ENCODE peak calls at places on chromosomes 13 and 19, in ten cellular contexts. J, V, A, P, Z, C, M, F, W and Y are unnamed samples.

GRCh38 chr13:71772376-71772775 is 94.6 kb downstream of the DACH1 start:
- DNase-seq in J (no peak), V (no peak), A (no peak), P (no peak), Z (no peak), C (no peak), M (no peak), F (no peak), W (no peak), Y (no peak)

GRCh38 chr19:7242601-7243258 is 51.5 kb downstream of the INSR start:
- DNase-seq in J (no peak), V (no peak), A (peak), P (no peak), Z (peak), C (no peak), M (no peak), F (no peak), W (no peak), Y (peak)

GRCh38 chr19:50492303-50493052 is 15.8 kb upstream of the GARIN5A start:
- DNase-seq in J (no peak), V (peak), A (no peak), P (no peak), Z (no peak), C (no peak), M (no peak), F (no peak), W (no peak), Y (no peak)

GRCh38 chr19:27652796-27653195 is 1560.2 kb downstream of the UQCRFS1 start:
- DNase-seq in J (no peak), V (peak), A (no peak), P (no peak), Z (no peak), C (no peak), M (no peak), F (no peak), W (no peak), Y (no peak)

GRCh38 chr19:45179063-45179847 is 671 bp downstream of the BLOC1S3 start:
- DNase-seq in J (peak), V (peak), A (peak), P (peak), Z (no peak), C (no peak), M (peak), F (no peak), W (peak), Y (no peak)

GRCh38 chr19:2623743-2624142 is 78.8 kb downstream of the GNG7 start:
- DNase-seq in J (no peak), V (no peak), A (no peak), P (no peak), Z (no peak), C (no peak), M (no peak), F (no peak), W (no peak), Y (no peak)

GRCh38 chr13:110726726-110727125 is 13.2 kb downstream of the ING1 start:
- DNase-seq in J (no peak), V (no peak), A (no peak), P (no peak), Z (no peak), C (no peak), M (peak), F (peak), W (no peak), Y (no peak)

GRCh38 chr13:31545616-31546015 is 193.7 kb upstream of the RXFP2 start:
- DNase-seq in J (no peak), V (no peak), A (peak), P (no peak), Z (peak), C (no peak), M (no peak), F (no peak), W (no peak), Y (no peak)

GRCh38 chr13:50468849-50469669 is 374.4 kb downstream of the DLEU7 start:
- DNase-seq in J (no peak), V (no peak), A (no peak), P (no peak), Z (no peak), C (no peak), M (no peak), F (no peak), W (no peak), Y (no peak)

GRCh38 chr13:85586422-85586831 is 212.8 kb downstream of the SLITRK6 start:
- DNase-seq in J (no peak), V (no peak), A (peak), P (no peak), Z (no peak), C (no peak), M (no peak), F (no peak), W (no peak), Y (peak)

GRCh38 chr19:45901432-45901903 is 945 bp downstream of the MYPOP start:
- DNase-seq in J (peak), V (peak), A (no peak), P (peak), Z (no peak), C (peak), M (no peak), F (no peak), W (peak), Y (no peak)

GRCh38 chr13:112943309-112944125 is 25.5 kb upstream of the MCF2L start:
- DNase-seq in J (peak), V (peak), A (peak), P (peak), Z (no peak), C (peak), M (peak), F (peak), W (peak), Y (no peak)

GRCh38 chr13:42762917-42763316 is 18.5 kb upstream of the FAM216B start:
- DNase-seq in J (no peak), V (no peak), A (peak), P (no peak), Z (no peak), C (no peak), M (no peak), F (no peak), W (no peak), Y (peak)

GRCh38 chr13:45121421-45121820 is 1.1 kb downstream of the GTF2F2 start:
- DNase-seq in J (peak), V (no peak), A (peak), P (no peak), Z (no peak), C (peak), M (no peak), F (no peak), W (no peak), Y (no peak)

GRCh38 chr13:31920301-31920818 is 111.2 kb upstream of the FRY start:
- DNase-seq in J (no peak), V (no peak), A (no peak), P (no peak), Z (no peak), C (no peak), M (no peak), F (no peak), W (no peak), Y (no peak)

GRCh38 chr19:10580979-10581631 is 6.0 kb downstream of the AP1M2 start:
- DNase-seq in J (peak), V (peak), A (peak), P (peak), Z (peak), C (peak), M (peak), F (peak), W (peak), Y (peak)

GRCh38 chr19:5683177-5683886 is 2.5 kb downstream of the HSD11B1L start:
- DNase-seq in J (no peak), V (no peak), A (no peak), P (no peak), Z (no peak), C (no peak), M (no peak), F (no peak), W (no peak), Y (no peak)

GRCh38 chr19:29624489-29625210 is 18.6 kb downstream of the POP4 start:
- DNase-seq in J (no peak), V (peak), A (no peak), P (no peak), Z (no peak), C (peak), M (no peak), F (no peak), W (no peak), Y (no peak)

GRCh38 chr13:75217949-75218348 is 264.0 kb downstream of the TBC1D4 start:
- DNase-seq in J (no peak), V (no peak), A (peak), P (no peak), Z (peak), C (no peak), M (no peak), F (no peak), W (no peak), Y (peak)

GRCh38 chr19:38142176-38143035 is 81.6 kb downstream of the DPF1 start:
- DNase-seq in J (peak), V (peak), A (peak), P (peak), Z (peak), C (peak), M (no peak), F (peak), W (peak), Y (no peak)

GRCh38 chr19:5667751-5668271 is 12.5 kb downstream of the MICOS13 start:
- DNase-seq in J (no peak), V (peak), A (no peak), P (no peak), Z (no peak), C (peak), M (no peak), F (no peak), W (no peak), Y (no peak)

GRCh38 chr13:35791191-35791902 is 314.9 kb upstream of the MAB21L1 start:
- DNase-seq in J (no peak), V (no peak), A (peak), P (no peak), Z (peak), C (no peak), M (no peak), F (no peak), W (no peak), Y (no peak)

GRCh38 chr13:76991796-76992547 is at the start of gene CLN5:
- DNase-seq in J (peak), V (peak), A (peak), P (peak), Z (peak), C (peak), M (peak), F (peak), W (peak), Y (peak)

GRCh38 chr19:44846455-44847143 is 502 bp downstream of the NECTIN2 start:
- DNase-seq in J (no peak), V (peak), A (no peak), P (no peak), Z (no peak), C (peak), M (no peak), F (no peak), W (peak), Y (no peak)